ENCODE peak calls at places on chromosomes 3 and 15, in four cellular contexts. F is nucleus accumbens; H is activated CD4-positive, alpha-beta T cell treated with anti-CD3 and anti-CD28 coated beads, Interleukin-2, amount 50 U/mL, for 24 hours; D is activated CD4-positive, alpha-beta memory T cell treated with anti-CD3 and anti-CD28 coated beads for 36 hours. U is an unnamed sample.

GRCh38 chr15:58309993-58310928 is 121.5 kb upstream of the LIPC start:
- DNase-seq in H (no peak), F (no peak), D (no peak), U (peak)

GRCh38 chr3:161266731-161267150 is 45.6 kb downstream of the NMD3 start:
- DNase-seq in H (no peak), D (no peak), F (no peak), U (no peak)

GRCh38 chr15:40900256-40901052 is 6.2 kb downstream of the VPS18 start:
- DNase-seq in H (no peak), D (no peak), F (no peak), U (no peak)

GRCh38 chr3:190427108-190427507 is 22.6 kb downstream of the TMEM207 start:
- DNase-seq in F (no peak), H (no peak), D (no peak), U (no peak)

GRCh38 chr15:48424076-48424475 is 92.8 kb downstream of the DUT start:
- DNase-seq in D (no peak), H (no peak), F (no peak), U (no peak)

GRCh38 chr3:45597166-45597565 is 2.6 kb downstream of the LIMD1 start:
- DNase-seq in D (peak), H (peak), F (no peak), U (no peak)

GRCh38 chr3:25662921-25663320 is 1.8 kb downstream of the TOP2B start:
- DNase-seq in H (no peak), D (no peak), F (no peak), U (no peak)

GRCh38 chr3:196726788-196727675 is 12.6 kb upstream of the PAK2 start:
- DNase-seq in H (peak), F (no peak), D (peak), U (no peak)

U was measured in head of caudate nucleus.